ENCODE peak calls at places on chromosome 3, in seven cellular contexts. I is GM20000; S is WTC11; O is MM.1S; Q is CD8-positive, alpha-beta T cell; K is body of pancreas; Y is progenitor cell of endocrine pancreas. G is an unnamed sample.
A peak's percentile ranks its signal among the peaks of the same experiment; 100 is the strongest.

GRCh38 chr3:27485853-27486252 is 1.7 kb upstream of the SLC4A7 start:
- DNase-seq in Y (no peak), I (no peak), K (no peak), O (no peak), Q (no peak), S (no peak), G (no peak)

GRCh38 chr3:107957506-107957905 is 133.3 kb downstream of the CD47 start:
- DNase-seq in Y (no peak), I (no peak), O (no peak), K (no peak), S (no peak), Q (no peak), G (no peak)

GRCh38 chr3:126578702-126579101 is 20.0 kb upstream of the C3orf22 start:
- DNase-seq in O (no peak), I (no peak), S (no peak), Y (no peak), Q (no peak), K (no peak), G (no peak)

GRCh38 chr3:19190136-19190535 is 41.8 kb downstream of the KCNH8 start:
- DNase-seq in O (no peak), I (no peak), Y (no peak), K (no peak), Q (no peak), S (no peak), G (no peak)

GRCh38 chr3:177245257-177245656 is 48.0 kb upstream of the TBL1XR1 start:
- DNase-seq in S (no peak), Q (no peak), O (no peak), Y (no peak), K (no peak), I (no peak), G (no peak)

GRCh38 chr3:135081451-135082434 is 286.7 kb downstream of the EPHB1 start:
- DNase-seq in S (no peak), I (no peak), Y (no peak), Q (no peak), K (no peak), O (no peak), G (no peak)

GRCh38 chr3:9786825-9787654 is 5.2 kb downstream of the TADA3 start:
- DNase-seq in K (no peak), I (no peak), S (no peak), Q (no peak), O (no peak), Y (no peak), G (no peak)

GRCh38 chr3:194244167-194244566 is 107.0 kb downstream of the CPN2 start:
- DNase-seq in S (no peak), Q (no peak), I (no peak), Y (no peak), O (no peak), K (no peak), G (no peak)

GRCh38 chr3:71018794-71019193 is 564.7 kb downstream of the FOXP1 start:
- DNase-seq in Q (no peak), S (no peak), Y (no peak), I (no peak), K (no peak), O (no peak), G (no peak)

GRCh38 chr3:19149388-19149787 is 1.1 kb downstream of the KCNH8 start:
- DNase-seq in Y (peak; percentile 18), K (peak; percentile 17), I (peak; percentile 19), S (peak; percentile 66), Q (no peak), O (peak; percentile 60), G (no peak)

GRCh38 chr3:144390786-144391185 is 419.2 kb downstream of the DIPK2A start:
- DNase-seq in Y (no peak), Q (no peak), K (no peak), S (no peak), O (no peak), I (no peak), G (no peak)

GRCh38 chr3:39401983-39402382 is 4.5 kb upstream of the RPSA start:
- DNase-seq in K (no peak), O (peak; percentile 23), Y (no peak), S (no peak), Q (no peak), I (no peak), G (no peak)

GRCh38 chr3:149605902-149606301 is 51.9 kb downstream of the WWTR1 start:
- DNase-seq in K (no peak), Y (no peak), S (no peak), Q (no peak), I (no peak), O (no peak), G (no peak)

GRCh38 chr3:72942427-72942826 is 54.2 kb upstream of the PPP4R2 start:
- DNase-seq in S (no peak), Q (no peak), Y (no peak), O (no peak), K (no peak), I (no peak), G (peak; percentile 43)

GRCh38 chr3:134974621-134975020 is 179.6 kb downstream of the EPHB1 start:
- DNase-seq in S (no peak), Y (no peak), I (no peak), Q (no peak), K (no peak), O (no peak), G (no peak)

GRCh38 chr3:59046839-59047238 is 3.0 kb downstream of the CFAP20DC start:
- DNase-seq in Q (no peak), O (no peak), I (no peak), S (no peak), K (no peak), Y (no peak), G (no peak)

GRCh38 chr3:189455796-189456195 is 175.4 kb upstream of the TP63 start:
- DNase-seq in K (no peak), I (no peak), Y (no peak), S (no peak), Q (no peak), O (no peak), G (no peak)

GRCh38 chr3:94564247-94564646 is 501.4 kb downstream of the NSUN3 start:
- DNase-seq in S (no peak), I (no peak), K (no peak), O (no peak), Q (no peak), Y (no peak), G (no peak)

GRCh38 chr3:186670148-186670547 is 4.3 kb downstream of the HRG start:
- DNase-seq in Q (no peak), S (no peak), I (no peak), Y (no peak), K (no peak), O (no peak), G (no peak)

GRCh38 chr3:39812537-39812936 is 3.1 kb downstream of the MYRIP start:
- DNase-seq in I (no peak), S (peak; percentile 49), Q (no peak), Y (no peak), O (peak; percentile 13), K (peak; percentile 59), G (no peak)

GRCh38 chr3:56921573-56922571 is 120.1 kb upstream of the ARHGEF3 start:
- DNase-seq in I (no peak), O (peak; percentile 69), S (no peak), Q (no peak), K (no peak), Y (no peak), G (no peak)

GRCh38 chr3:111913163-111913763 is 54.2 kb downstream of the PHLDB2 start:
- DNase-seq in I (no peak), O (no peak), Y (no peak), S (no peak), Q (no peak), K (no peak), G (no peak)

DNA sequence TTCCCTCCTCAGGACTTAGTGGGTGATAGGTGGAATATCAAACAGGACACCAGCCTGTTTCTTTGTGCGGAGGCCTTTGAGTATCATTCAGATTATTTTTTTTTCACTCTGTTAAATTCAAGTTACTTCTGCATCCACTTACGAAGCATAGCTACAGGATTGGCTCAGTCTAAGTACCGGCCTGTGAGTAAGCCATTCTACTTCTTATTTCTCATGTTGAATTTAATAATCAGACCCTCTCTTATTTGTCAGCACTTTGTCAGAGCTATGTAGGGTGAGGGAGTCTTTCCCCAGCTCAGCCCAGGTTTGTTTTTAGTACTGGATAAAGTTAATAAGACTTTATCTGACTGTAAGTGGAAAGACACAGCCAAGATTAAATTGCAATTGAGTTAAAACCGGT is 54.7 kb downstream of the ITPR1 start:
- DNase-seq in K (no peak), S (no peak), Q (no peak), O (no peak), Y (no peak), I (no peak), G (no peak)
- TF ChIP-seq CTCF in K (no peak), S (no peak), Q (no peak), O (no peak), Y (no peak), I (no peak), G (no peak)

DNA sequence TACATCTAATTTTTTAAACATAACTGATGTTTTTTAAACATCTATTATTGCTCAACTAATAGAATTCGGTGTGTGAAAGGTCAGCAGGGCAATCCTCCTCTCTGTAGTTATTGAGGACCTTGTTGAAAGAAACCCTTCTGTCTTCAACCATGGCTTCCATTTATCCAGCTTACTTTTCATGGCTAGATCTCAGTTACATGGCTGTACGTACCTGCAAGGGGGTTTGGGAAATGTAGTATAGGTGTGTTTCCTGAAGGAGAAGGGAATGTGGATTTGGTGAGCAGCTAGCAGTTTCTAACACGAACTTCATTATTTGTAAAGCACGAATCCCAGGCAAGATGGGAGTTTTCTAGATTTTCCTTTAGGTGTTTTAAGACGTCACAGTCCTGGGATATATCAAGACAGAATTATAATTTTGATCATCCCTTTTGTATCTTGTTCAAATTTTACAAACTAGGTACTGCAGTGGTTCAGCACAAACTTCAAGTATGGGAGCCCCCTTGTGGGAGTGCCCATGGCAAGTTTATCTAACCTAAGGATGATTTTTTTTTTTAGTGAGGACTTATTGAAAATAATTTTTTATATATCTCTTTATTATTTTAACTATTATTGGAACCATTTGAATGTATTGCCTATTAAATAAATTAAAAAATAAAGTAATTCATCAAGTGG is 41.6 kb downstream of the FBXL2 start:
- DNase-seq in K (no peak), S (no peak), Y (no peak), I (no peak), O (no peak), Q (no peak), G (no peak)
- TF ChIP-seq CTCF in K (no peak), S (no peak), Y (no peak), I (no peak), O (peak; percentile 6), Q (no peak), G (no peak)

DNA sequence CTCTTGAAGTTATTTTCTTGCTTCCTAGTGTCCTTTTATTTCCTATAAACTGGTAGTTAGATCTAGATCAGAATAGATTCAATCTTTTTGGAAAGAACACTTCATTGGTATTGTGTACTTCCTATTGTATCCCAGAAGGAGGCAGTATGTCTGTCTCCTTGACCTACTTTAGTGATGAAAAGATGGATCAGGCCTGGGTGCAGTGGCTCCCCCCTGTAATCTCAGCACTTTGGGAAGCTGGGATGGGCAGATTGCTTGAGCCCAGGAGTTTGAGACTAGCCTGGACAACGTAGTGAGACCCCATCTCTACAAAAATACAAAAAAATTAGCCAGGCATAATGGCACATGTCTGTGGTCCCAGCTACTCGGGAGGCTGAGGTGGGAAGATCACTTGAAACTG is 12.0 kb downstream of the BSN start:
- DNase-seq in I (no peak), S (no peak), Y (no peak), O (no peak), Q (no peak), K (no peak), G (no peak)
- TF ChIP-seq CTCF in I (no peak), S (no peak), Y (no peak), O (peak; percentile 40), Q (no peak), K (no peak), G (no peak)

GRCh38 chr3:95797081-95797480 is 1017.3 kb upstream of the EPHA6 start:
- DNase-seq in Q (no peak), K (no peak), Y (no peak), I (no peak), O (no peak), S (no peak), G (no peak)

GRCh38 chr3:95798628-95799027 is 1015.8 kb upstream of the EPHA6 start:
- DNase-seq in Y (no peak), S (no peak), Q (no peak), I (no peak), K (no peak), O (no peak), G (no peak)
- TF ChIP-seq CTCF in Y (no peak), S (no peak), Q (no peak), I (no peak), K (no peak), O (no peak), G (no peak)

G was measured in mucosa of descending colon.